ENCODE peak calls at places on chromosomes 1 and 21, in four cellular contexts. U is H1, Q is colonic mucosa, X is MCF 10A. P is an unnamed sample.

GRCh38 chr1:84885469-84885868 is 7.5 kb downstream of the LPAR3 start:
- DNase-seq in U (no peak), Q (peak; percentile 8), X (no peak), P (no peak)

GRCh38 chr21:14273736-14274538 is 58.0 kb downstream of the RBM11 start:
- DNase-seq in U (no peak), Q (peak; percentile 97), X (no peak), P (no peak)

GRCh38 chr1:82162526-82163420 is 362.0 kb downstream of the ADGRL2 start:
- DNase-seq in U (no peak), Q (no peak), X (no peak), P (no peak)

GRCh38 chr21:16176570-16176969 is 446.8 kb downstream of the USP25 start:
- DNase-seq in U (no peak), Q (no peak), X (no peak), P (no peak)

GRCh38 chr1:94012686-94013330 is 103.6 kb upstream of the GCLM start:
- DNase-seq in U (no peak), Q (no peak), X (no peak), P (no peak)

GRCh38 chr1:70290248-70290647 is 64.3 kb downstream of the ANKRD13C start:
- DNase-seq in U (no peak), Q (no peak), X (no peak), P (no peak)

GRCh38 chr1:18314399-18314798 is 166.3 kb upstream of the KLHDC7A start:
- DNase-seq in U (no peak), Q (no peak), X (no peak), P (no peak)

GRCh38 chr1:72224506-72224905 is 57.8 kb downstream of the NEGR1 start:
- DNase-seq in U (no peak), Q (no peak), X (no peak), P (no peak)

GRCh38 chr1:29145739-29146437 is 22.2 kb upstream of the TMEM200B start:
- DNase-seq in U (no peak), Q (peak; percentile 33), X (peak; percentile 47), P (no peak)

GRCh38 chr1:55654750-55655149 is 439.6 kb upstream of the USP24 start:
- DNase-seq in U (no peak), Q (no peak), X (no peak), P (no peak)

GRCh38 chr1:171563675-171564074 is 58.4 kb upstream of the MYOCOS start:
- DNase-seq in U (no peak), Q (no peak), X (no peak), P (no peak)

GRCh38 chr1:32897082-32898049 is 3.8 kb downstream of the TMEM54 start:
- DNase-seq in U (no peak), Q (no peak), X (no peak), P (no peak)

GRCh38 chr1:5928714-5929400 is 63.4 kb downstream of the NPHP4 start:
- DNase-seq in U (no peak), Q (no peak), X (no peak), P (no peak)

GRCh38 chr1:154839691-154840090 is 30.4 kb downstream of the KCNN3 start:
- DNase-seq in U (no peak), Q (no peak), X (no peak), P (no peak)

GRCh38 chr1:56585985-56586384 is 6.6 kb upstream of the PLPP3 start:
- DNase-seq in U (no peak), Q (no peak), X (no peak), P (no peak)

GRCh38 chr1:172832332-172832731 is 173.4 kb downstream of the FASLG start:
- DNase-seq in U (no peak), Q (no peak), X (no peak), P (no peak)

GRCh38 chr1:162832470-162832869 is 28.5 kb downstream of the CCDC190 start:
- DNase-seq in U (no peak), Q (no peak), X (no peak), P (no peak)

GRCh38 chr1:159071970-159072582 is 4.5 kb downstream of the AIM2 start:
- DNase-seq in U (no peak), Q (no peak), X (peak; percentile 78), P (no peak)

GRCh38 chr1:110134050-110134595 is 16.2 kb upstream of the SLC6A17 start:
- DNase-seq in U (no peak), Q (no peak), X (no peak), P (no peak)

GRCh38 chr1:63435136-63435535 is 67.7 kb downstream of the ALG6 start:
- DNase-seq in U (no peak), Q (no peak), X (no peak), P (no peak)

GRCh38 chr1:154219511-154219910 is 1.2 kb upstream of the UBAP2L start:
- DNase-seq in U (no peak), Q (peak; percentile 31), X (peak; percentile 41), P (no peak)

GRCh38 chr21:29181799-29182470 is 51.5 kb downstream of the MAP3K7CL start:
- DNase-seq in U (no peak), Q (no peak), X (peak; percentile 78), P (no peak)

GRCh38 chr1:78303620-78304019 is 187.2 kb upstream of the PTGFR start:
- DNase-seq in U (no peak), Q (peak; percentile 44), X (peak; percentile 98), P (no peak)

GRCh38 chr1:236156512-236157208 is 14.3 kb downstream of the GPR137B start:
- DNase-seq in U (no peak), Q (no peak), X (no peak), P (no peak)

GRCh38 chr21:30981403-30981802 is 56.9 kb downstream of the KRTAP19-8 start:
- DNase-seq in U (no peak), Q (no peak), X (no peak), P (no peak)

GRCh38 chr21:37101384-37101783 is 28.3 kb downstream of the TTC3 start:
- DNase-seq in U (no peak), Q (no peak), X (no peak), P (no peak)

GRCh38 chr21:45550552-45551210 is 8.4 kb upstream of the SLC19A1 start:
- DNase-seq in U (no peak), Q (no peak), X (no peak), P (no peak)

GRCh38 chr1:186102559-186103148 is 272.4 kb downstream of the TPR start:
- DNase-seq in U (no peak), Q (no peak), X (peak; percentile 75), P (no peak)

DNA sequence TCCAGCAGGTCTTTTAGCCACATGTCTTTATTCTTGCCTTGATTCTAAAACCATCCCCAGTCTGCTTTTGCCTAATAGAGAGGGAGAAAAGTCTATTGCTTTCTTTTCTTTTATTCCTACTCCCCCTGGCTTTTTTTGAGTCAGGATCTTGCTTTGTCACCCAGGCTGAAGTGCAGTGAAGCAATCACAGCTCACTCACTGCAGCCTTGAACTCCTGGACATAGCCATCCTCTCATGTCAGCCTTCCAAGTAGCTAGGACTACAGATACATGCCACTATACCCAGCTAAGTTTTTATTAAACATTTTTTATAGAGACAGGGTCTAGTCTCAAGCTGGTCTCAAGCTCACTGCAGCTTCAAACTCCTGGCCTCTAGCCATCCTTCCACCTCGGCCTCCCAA is 72.5 kb upstream of the PAXBP1 start:
- DNase-seq in U (no peak), Q (no peak), X (no peak), P (no peak)
- TF ChIP-seq CTCF in U (no peak), Q (no peak), X (no peak), P (no peak)

GRCh38 chr21:26842976-26843911 is 2.0 kb downstream of the ADAMTS1 start:
- DNase-seq in U (no peak), Q (peak; percentile 91), X (peak; percentile 95), P (no peak)
- TF ChIP-seq CTCF in U (peak; percentile 28), Q (no peak), X (peak; percentile 17), P (peak; percentile 14)

GRCh38 chr1:13760921-13761320 is 60.9 kb downstream of the PRDM2 start:
- DNase-seq in U (no peak), Q (no peak), X (no peak), P (no peak)
- TF ChIP-seq CTCF in U (no peak), Q (no peak), X (no peak), P (no peak)

GRCh38 chr1:242839101-242839500 is 314.6 kb upstream of the PLD5 start:
- DNase-seq in U (no peak), Q (no peak), X (no peak), P (no peak)

GRCh38 chr1:242847390-242847993 is 323.0 kb upstream of the PLD5 start:
- DNase-seq in U (no peak), Q (no peak), X (peak; percentile 70), P (no peak)

DNA sequence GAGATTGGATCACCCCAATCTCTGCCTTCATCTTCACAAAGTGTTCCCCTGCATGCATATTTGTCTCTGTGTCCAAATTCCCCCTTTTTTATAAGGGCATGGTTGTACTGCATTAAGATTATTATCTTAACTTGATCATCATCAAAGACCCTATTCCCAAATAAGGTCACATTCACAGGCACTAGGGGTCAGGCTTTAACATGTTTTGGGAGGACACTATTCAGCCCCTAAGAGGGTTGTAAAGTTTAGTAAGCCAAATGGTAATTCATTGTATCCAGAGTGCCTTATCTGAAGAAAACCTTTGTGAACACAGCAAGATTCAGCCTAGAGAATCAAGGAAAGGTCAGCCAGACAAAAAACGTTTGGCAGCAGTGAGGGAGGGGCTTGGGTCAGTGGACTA is 317.6 kb upstream of the PLD5 start:
- DNase-seq in U (no peak), Q (no peak), X (no peak), P (no peak)
- TF ChIP-seq CTCF in U (peak; percentile 50), Q (no peak), X (no peak), P (no peak)

GRCh38 chr1:121569407-121569806 is 384.6 kb downstream of the SRGAP2C start:
- DNase-seq in U (no peak), Q (no peak), X (no peak), P (no peak)

GRCh38 chr1:121566346-121566745 is 381.6 kb downstream of the SRGAP2C start:
- DNase-seq in U (no peak), Q (no peak), X (no peak), P (no peak)
- TF ChIP-seq CTCF in U (no peak), Q (no peak), X (no peak), P (no peak)

DNA sequence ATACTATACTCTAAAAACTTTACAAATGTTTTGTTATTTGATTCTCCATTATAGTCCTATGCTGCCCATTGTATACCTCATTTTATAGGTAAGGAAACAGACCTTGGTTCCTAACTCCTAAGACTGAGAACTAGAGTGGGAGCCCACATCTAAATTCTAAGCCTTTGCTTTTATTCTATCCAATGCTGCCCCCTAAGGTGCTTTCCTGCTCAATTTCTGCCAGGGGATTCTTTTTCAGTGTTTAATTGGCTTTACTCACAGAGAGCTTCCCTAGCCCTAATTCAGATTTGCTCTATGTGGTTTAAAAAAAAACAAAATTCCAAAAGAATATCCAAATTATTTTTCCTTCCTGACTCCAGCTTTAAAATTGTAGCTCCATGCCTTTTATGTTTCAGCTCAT is 64.5 kb downstream of the KIF14 start:
- DNase-seq in U (no peak), Q (no peak), X (no peak), P (no peak)
- TF ChIP-seq CTCF in U (peak; percentile 10), Q (no peak), X (no peak), P (peak; percentile 31)